ENCODE peak calls at places on chromosomes 1 and 21, in five cellular contexts. R is cardiac muscle cell, B is SJSA1, X is adrenal gland, Y is osteoblast. T is an unnamed sample. For H3K4me1, the result is how much of the 10 kb centered on the place peaks cover.

GRCh38 chr1:99546432-99547416 is 99.2 kb upstream of the PALMD start:
- DNase-seq in R (no peak), B (no peak), X (no peak), Y (no peak), T (no peak)

GRCh38 chr1:15311886-15312285 is 64.9 kb downstream of the FHAD1 start:
- DNase-seq in R (no peak), B (no peak), X (no peak), Y (no peak), T (no peak)

GRCh38 chr1:234899041-234899787 is 229.4 kb downstream of the TOMM20 start:
- DNase-seq in R (no peak), B (peak), X (peak), Y (peak), T (no peak)

GRCh38 chr1:178573330-178573729 is 60.4 kb downstream of the TEX35 start:
- DNase-seq in R (no peak), B (no peak), X (no peak), Y (no peak), T (no peak)

GRCh38 chr1:200947059-200947566 is 52.4 kb downstream of the INAVA start:
- DNase-seq in R (no peak), B (no peak), X (no peak), Y (no peak), T (no peak)

GRCh38 chr21:15823486-15824150 is 93.8 kb downstream of the USP25 start:
- DNase-seq in R (no peak), B (no peak), X (no peak), Y (no peak), T (no peak)

GRCh38 chr1:216250861-216251260 is 172.4 kb downstream of the USH2A start:
- DNase-seq in R (no peak), B (no peak), X (no peak), Y (no peak), T (no peak)

GRCh38 chr21:27818847-27819246 is 852.0 kb upstream of the ADAMTS5 start:
- DNase-seq in R (no peak), B (no peak), X (no peak), Y (no peak), T (no peak)

GRCh38 chr1:67921725-67922489 is 88.6 kb upstream of the GNG12 start:
- DNase-seq in R (no peak), B (no peak), X (no peak), Y (no peak), T (no peak)

GRCh38 chr1:21266119-21266774 is 24.0 kb downstream of the ECE1 start:
- DNase-seq in R (no peak), B (no peak), X (no peak), Y (peak), T (no peak)

GRCh38 chr1:125065092-125065820 is 3880.5 kb downstream of the SRGAP2C start:
- DNase-seq in R (no peak), B (no peak), X (no peak), Y (no peak), T (no peak)

GRCh38 chr1:204670152-204670927 is 15.2 kb downstream of the LRRN2 start:
- DNase-seq in R (no peak), B (no peak), X (no peak), Y (peak), T (no peak)

GRCh38 chr1:107698161-107698560 is 266.8 kb downstream of the VAV3 start:
- DNase-seq in R (no peak), B (no peak), X (no peak), Y (no peak), T (no peak)

GRCh38 chr1:215539803-215540575 is 27.1 kb upstream of the KCTD3 start:
- DNase-seq in R (no peak), B (no peak), X (peak), Y (no peak), T (no peak)

GRCh38 chr1:197062692-197063091 is 4.4 kb downstream of the F13B start:
- DNase-seq in R (no peak), B (no peak), X (no peak), Y (no peak), T (no peak)

GRCh38 chr21:32514275-32515055 is 70.9 kb downstream of the TCP10L start:
- DNase-seq in R (no peak), B (no peak), X (no peak), Y (no peak), T (no peak)

GRCh38 chr1:147757015-147757990 is 3.1 kb downstream of the GJA5 start:
- DNase-seq in R (no peak), B (no peak), X (no peak), Y (no peak), T (no peak)

GRCh38 chr1:27724961-27725373 is 794 bp upstream of the FAM76A start:
- DNase-seq in R (no peak), B (no peak), X (peak), Y (peak), T (no peak)

GRCh38 chr1:41520951-41521742 is 36.7 kb upstream of the EDN2 start:
- DNase-seq in R (no peak), B (no peak), X (no peak), Y (peak), T (no peak)

GRCh38 chr1:243917177-243917862 is 67.3 kb upstream of the AKT3 start:
- DNase-seq in R (peak), B (peak), X (peak), Y (peak), T (peak)

GRCh38 chr1:32753532-32754281 is 51.1 kb upstream of the SYNC start:
- DNase-seq in R (peak), B (no peak), X (peak), Y (peak), T (peak)

GRCh38 chr1:171919891-171920887 is 78.9 kb downstream of the DNM3 start:
- DNase-seq in R (no peak), B (no peak), X (no peak), Y (no peak), T (no peak)

GRCh38 chr1:226565476-226565875 is 16.9 kb downstream of the STUM start:
- DNase-seq in R (no peak), B (no peak), X (no peak), Y (no peak), T (no peak)

GRCh38 chr1:177824508-177824982 is 145.3 kb downstream of the SEC16B start:
- DNase-seq in R (no peak), B (no peak), X (no peak), Y (no peak), T (no peak)

GRCh38 chr1:243471754-243472725 is 216.2 kb downstream of the SDCCAG8 start:
- DNase-seq in R (no peak), B (no peak), X (no peak), Y (peak), T (no peak)

GRCh38 chr1:47972864-47973437 is 24.2 kb downstream of the TRABD2B start:
- DNase-seq in R (peak), B (no peak), X (no peak), Y (no peak), T (no peak)

GRCh38 chr1:85109475-85109874 is 61.2 kb upstream of the MCOLN3 start:
- DNase-seq in R (peak), B (peak), X (peak), Y (peak), T (no peak)

GRCh38 chr1:208137144-208137682 is 107.0 kb downstream of the PLXNA2 start:
- DNase-seq in R (no peak), B (peak), X (no peak), Y (no peak), T (no peak)

GRCh38 chr1:105608713-105609112 is 1447.8 kb upstream of the PRMT6 start:
- DNase-seq in R (no peak), B (no peak), X (no peak), Y (no peak), T (no peak)

GRCh38 chr1:180632326-180633088 is 685 bp downstream of the XPR1 start:
- DNase-seq in R (peak), B (no peak), X (peak), Y (peak), T (no peak)

GRCh38 chr1:178540646-178541045 is 27.7 kb downstream of the TEX35 start:
- DNase-seq in R (no peak), B (peak), X (no peak), Y (peak), T (no peak)

GRCh38 chr1:15848143-15848928 is 829 bp downstream of the SPEN start:
- DNase-seq in R (peak), B (peak), X (peak), Y (peak), T (no peak)

GRCh38 chr1:46615735-46616134 is 876 bp downstream of the MOB3C start:
- DNase-seq in R (no peak), B (no peak), X (no peak), Y (peak), T (no peak)

GRCh38 chr1:219385786-219386427 is 212.2 kb downstream of the LYPLAL1 start:
- DNase-seq in R (peak), B (peak), X (peak), Y (no peak), T (peak)

GRCh38 chr1:90313756-90314155 is 318.8 kb downstream of the ZNF326 start:
- DNase-seq in R (no peak), B (no peak), X (no peak), Y (no peak), T (no peak)

GRCh38 chr21:37642493-37642892 is 273.8 kb downstream of the KCNJ6 start:
- DNase-seq in R (peak), B (no peak), X (no peak), Y (no peak), T (no peak)

GRCh38 chr21:16125274-16125673 is 395.5 kb downstream of the USP25 start:
- DNase-seq in R (no peak), B (no peak), X (no peak), Y (no peak), T (no peak)

GRCh38 chr21:16522512-16522911 is 792.7 kb downstream of the USP25 start:
- DNase-seq in R (no peak), B (peak), X (no peak), Y (no peak), T (no peak)

GRCh38 chr1:97457446-97458089 is 463.3 kb downstream of the DPYD start:
- DNase-seq in R (no peak), B (no peak), X (no peak), Y (no peak), T (no peak)

GRCh38 chr1:42944207-42944928 is 14.3 kb downstream of the SLC2A1 start:
- DNase-seq in R (no peak), B (no peak), X (peak), Y (peak), T (peak)

GRCh38 chr21:42784276-42784675 is 95.1 kb downstream of the WDR4 start:
- DNase-seq in R (no peak), B (no peak), X (no peak), Y (peak), T (no peak)
- H3K4me3 ChIP-seq in R (no peak), B (no peak), X (no peak), Y (no peak), T (no peak)

GRCh38 chr1:11650331-11650991 is 3.8 kb downstream of the FBXO2 start:
- DNase-seq in R (peak), B (peak), X (peak), Y (peak), T (peak)
- H3K4me1 ChIP-seq in R (under half), B (under half), X (under half), Y (under half), T (under half)

DNA sequence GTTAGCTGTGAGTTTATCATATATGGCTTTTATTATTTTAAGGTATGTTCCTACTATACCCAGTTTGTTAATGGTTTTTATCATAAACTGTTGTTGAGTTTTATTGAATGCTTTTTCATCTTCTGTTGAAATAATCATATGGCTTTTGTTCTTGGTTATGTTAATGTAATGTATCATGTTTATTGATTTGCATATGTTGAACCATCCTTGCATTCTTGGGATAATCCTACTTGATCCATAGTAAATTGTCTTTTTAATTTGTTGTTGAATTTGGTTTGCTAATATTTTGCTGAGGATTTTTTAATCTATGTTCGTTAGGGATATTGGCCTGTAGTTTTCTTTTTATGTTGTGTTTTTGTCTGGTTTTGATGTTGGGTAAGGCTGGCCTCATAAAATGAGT is 185.6 kb downstream of the PAPPA2 start:
- DNase-seq in R (no peak), B (no peak), X (no peak), Y (no peak), T (no peak)
- H3K4me3 ChIP-seq in R (no peak), B (no peak), X (no peak), Y (no peak), T (no peak)

GRCh38 chr1:111599781-111600180 is 19.8 kb upstream of the RAP1A start:
- DNase-seq in R (no peak), B (no peak), X (no peak), Y (no peak), T (no peak)
- H3K4me1 ChIP-seq in R (under half), B (under half), X (under half), Y (under half), T (under half)

T was measured in ascending aorta.